ENCODE peak calls at places on chromosomes 2 and 18, in four cellular contexts. A is K562, I is WTC11, R is HepG2. E is an unnamed sample.

GRCh38 chr2:171102802-171103201 is 57.9 kb downstream of the TLK1 start:
- DNase-seq in A (no peak), I (no peak), R (peak), E (no peak)

GRCh38 chr2:128236491-128237035 is 82.1 kb downstream of the HS6ST1 start:
- DNase-seq in A (no peak), I (no peak), R (no peak), E (no peak)

GRCh38 chr2:8441986-8442385 is 239.9 kb upstream of the ID2 start:
- DNase-seq in A (no peak), I (no peak), R (no peak), E (no peak)

GRCh38 chr2:172484253-172484652 is 56.9 kb downstream of the ITGA6 start:
- DNase-seq in A (no peak), I (no peak), R (peak), E (peak)

GRCh38 chr2:190420822-190421221 is 12.7 kb downstream of the MFSD6 start:
- DNase-seq in A (no peak), I (no peak), R (no peak), E (no peak)

GRCh38 chr18:57951999-57952774 is 91.8 kb upstream of the NEDD4L start:
- DNase-seq in A (no peak), I (no peak), R (no peak), E (no peak)

GRCh38 chr2:104050632-104051242 is 803.2 kb upstream of the POU3F3 start:
- DNase-seq in A (no peak), I (no peak), R (no peak), E (no peak)

GRCh38 chr18:53861185-53861584 is 363.3 kb downstream of the MBD2 start:
- DNase-seq in A (no peak), I (no peak), R (no peak), E (no peak)

GRCh38 chr2:75595541-75596395 is 35.0 kb upstream of the EVA1A start:
- DNase-seq in A (no peak), I (no peak), R (peak), E (no peak)

GRCh38 chr2:9753276-9753600 is 90.0 kb upstream of the TAF1B start:
- DNase-seq in A (peak), I (no peak), R (no peak), E (no peak)

GRCh38 chr2:979286-979928 is 28.8 kb downstream of the SNTG2 start:
- DNase-seq in A (no peak), I (no peak), R (no peak), E (no peak)

GRCh38 chr18:27449104-27449503 is 264.0 kb upstream of the CHST9 start:
- DNase-seq in A (no peak), I (no peak), R (no peak), E (no peak)

GRCh38 chr18:27447930-27448329 is 262.8 kb upstream of the CHST9 start:
- DNase-seq in A (no peak), I (no peak), R (no peak), E (no peak)

DNA sequence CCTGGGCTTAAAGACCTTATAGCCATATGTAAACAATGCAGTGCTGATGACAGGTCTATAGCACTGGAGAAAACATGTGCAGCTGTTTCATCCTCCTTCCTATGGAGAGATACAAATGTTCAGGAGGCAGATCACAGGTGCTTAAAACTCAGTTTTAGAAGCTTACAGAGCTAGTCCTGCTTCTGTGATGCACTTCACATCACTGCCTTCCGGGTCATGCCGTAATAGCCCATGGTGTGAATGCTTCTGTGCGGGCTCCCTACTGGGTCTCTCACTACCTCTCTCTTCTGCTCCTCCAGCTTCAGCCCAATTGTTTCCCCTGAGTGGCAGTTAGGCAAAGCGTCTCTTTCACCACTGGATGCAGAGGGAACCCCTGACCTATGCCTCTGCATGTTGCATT is 262.4 kb upstream of the CHST9 start:
- DNase-seq in A (no peak), I (no peak), R (no peak), E (no peak)
- TF ChIP-seq FOXJ3 in A (no peak), I (no peak), R (no peak), E (no peak)

GRCh38 chr2:174280596-174280995 is 32.3 kb upstream of the OLA1 start:
- DNase-seq in A (no peak), I (no peak), R (no peak), E (no peak)

GRCh38 chr2:174286172-174286571 is 37.8 kb upstream of the OLA1 start:
- DNase-seq in A (no peak), I (no peak), R (no peak), E (no peak)

DNA sequence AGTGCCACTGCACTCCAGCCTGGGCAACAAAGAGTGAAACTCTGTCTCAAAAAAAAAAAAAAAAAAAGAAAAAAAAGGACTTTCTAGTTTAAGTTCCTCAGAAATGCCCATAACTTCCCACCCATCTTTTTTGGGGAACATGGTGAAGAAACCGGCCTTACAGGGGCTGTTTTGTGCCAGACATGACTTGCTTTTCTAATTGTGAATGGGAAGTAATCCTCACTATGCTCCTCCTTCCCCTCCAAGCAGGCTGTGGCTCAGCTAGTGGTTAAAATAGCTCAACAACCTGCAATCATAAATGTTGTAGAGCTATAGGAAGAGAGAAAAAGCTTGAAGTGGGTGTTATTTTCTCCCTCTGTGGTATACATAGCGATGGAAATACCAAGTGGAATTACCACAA is 34.1 kb upstream of the OLA1 start:
- DNase-seq in A (no peak), I (no peak), R (no peak), E (no peak)
- TF ChIP-seq FOXJ3 in A (no peak), I (no peak), R (no peak), E (no peak)

DNA sequence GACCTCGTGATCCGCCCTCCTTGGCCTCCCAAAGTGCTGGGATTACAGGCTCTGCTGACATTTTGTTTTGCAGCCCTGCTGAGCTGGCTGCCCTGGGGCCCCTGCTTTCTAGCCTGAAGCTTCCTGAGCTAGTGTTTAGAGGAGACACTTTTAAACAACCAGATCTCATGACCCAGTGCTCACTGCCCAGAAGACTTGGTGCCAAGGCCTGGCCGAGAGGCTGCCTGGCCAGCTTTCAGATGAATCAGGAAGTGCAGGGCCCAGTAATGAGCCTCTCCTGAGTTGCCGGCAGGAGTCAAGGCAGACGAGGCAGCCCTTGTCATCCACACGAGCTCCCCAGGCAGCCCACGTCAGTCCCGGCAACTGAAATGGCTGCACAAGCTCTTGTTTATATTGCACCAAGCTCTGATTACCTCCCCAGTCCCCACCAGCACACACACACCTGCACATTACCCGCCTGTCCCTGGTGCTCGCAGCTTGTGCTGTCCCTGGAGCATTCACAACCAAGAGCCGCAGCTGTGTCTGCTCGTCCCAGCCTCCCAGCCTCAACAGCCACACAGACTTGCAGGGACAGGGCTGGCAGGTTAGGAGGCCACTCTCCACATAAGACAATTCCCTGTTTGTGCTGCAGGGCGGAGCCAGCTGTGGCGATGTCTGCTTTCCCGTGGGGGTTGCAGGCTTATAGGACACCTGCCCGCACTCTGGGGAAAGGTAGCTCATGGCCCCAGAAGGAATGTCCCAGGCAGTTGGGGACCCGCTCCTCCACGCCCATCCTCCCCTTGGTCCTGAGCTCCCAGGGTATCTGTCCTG is 331.2 kb upstream of the MYT1L start:
- DNase-seq in A (no peak), I (no peak), R (no peak), E (no peak)
- TF ChIP-seq FOXJ3 in A (no peak), I (no peak), R (no peak), E (no peak)

DNA sequence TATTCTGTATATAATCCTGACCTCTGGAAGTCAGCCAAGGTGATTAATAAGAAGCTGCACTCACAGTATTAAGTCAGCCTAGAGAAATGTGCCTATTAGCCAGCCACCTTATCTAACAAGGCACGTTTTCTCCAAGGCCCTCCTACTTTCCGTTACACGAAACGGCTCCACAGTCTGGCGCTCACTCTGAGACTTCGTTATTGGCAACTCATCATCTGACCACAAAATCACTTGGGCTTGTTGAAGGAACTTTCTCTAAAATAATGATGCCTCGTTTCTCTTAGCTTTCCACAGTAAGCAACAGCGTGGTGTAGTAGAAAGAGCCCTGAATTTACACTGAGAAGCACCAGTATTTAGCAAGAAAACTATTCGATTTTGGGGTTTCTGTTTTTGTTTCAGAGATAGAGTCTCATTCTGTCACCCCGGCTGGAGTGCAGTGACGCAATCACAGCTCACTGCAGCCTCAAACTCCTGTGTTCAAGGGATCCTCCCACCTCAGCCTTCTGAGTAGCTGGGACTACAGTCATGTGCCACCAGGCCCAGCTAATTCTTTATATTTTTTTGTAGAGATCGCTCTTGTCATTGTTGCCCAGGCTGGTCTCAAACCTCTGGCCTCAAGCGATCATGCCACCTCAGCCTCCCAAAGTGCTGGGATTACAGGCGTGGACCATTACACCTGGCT is 53.6 kb upstream of the SLC14A1 start:
- DNase-seq in A (peak), I (no peak), R (no peak), E (no peak)
- TF ChIP-seq FOXJ3 in A (no peak), I (no peak), R (no peak), E (no peak)

GRCh38 chr18:76401496-76401895 is 93.5 kb downstream of the ZNF516 start:
- DNase-seq in A (peak), I (no peak), R (no peak), E (peak)
- TF ChIP-seq FOXJ3 in A (no peak), I (no peak), R (no peak), E (no peak)

GRCh38 chr2:133642831-133643230 is 74.6 kb upstream of the NCKAP5 start:
- DNase-seq in A (no peak), I (no peak), R (no peak), E (no peak)
- TF ChIP-seq FOXJ3 in A (no peak), I (no peak), R (no peak), E (no peak)

GRCh38 chr2:95323347-95324155 is 26.4 kb downstream of the KCNIP3 start:
- DNase-seq in A (peak), I (peak), R (peak), E (peak)
- TF ChIP-seq FOXJ3 in A (no peak), I (no peak), R (no peak), E (no peak)

DNA sequence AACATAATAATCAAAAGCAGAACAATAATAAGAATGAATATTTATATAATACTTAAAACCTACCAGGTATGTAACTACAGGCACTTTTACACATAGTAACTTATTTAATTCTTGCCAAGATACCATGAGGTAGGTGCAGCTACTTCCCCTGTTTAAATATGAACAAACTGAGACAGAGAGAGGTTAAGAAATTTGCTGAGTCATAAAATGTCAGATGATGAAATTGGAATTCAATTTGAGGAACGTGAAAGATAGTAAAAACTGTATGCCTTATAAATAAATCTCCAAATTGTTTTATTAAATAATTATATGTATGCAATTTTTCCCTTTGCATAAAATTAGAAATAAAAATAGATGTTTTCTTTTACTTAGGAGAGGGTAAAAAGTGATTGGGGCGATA is 1103.3 kb upstream of the NRXN1 start:
- DNase-seq in A (no peak), I (no peak), R (no peak), E (no peak)
- TF ChIP-seq FOXJ3 in A (no peak), I (no peak), R (no peak), E (no peak)

E was measured in SK-N-SH.